ENCODE peak calls at places on chromosome 16, in seven cellular contexts. D, T, L, H, R, W and V are unnamed samples.

GRCh38 chr16:82583415-82583814 is 43.4 kb upstream of the CDH13 start:
- DNase-seq in D (no peak), T (no peak), L (no peak), H (no peak), R (no peak), W (no peak), V (no peak)

GRCh38 chr16:86212706-86213426 is 297.5 kb upstream of the FOXF1 start:
- DNase-seq in D (no peak), T (no peak), L (no peak), H (no peak), R (no peak), W (no peak), V (no peak)

GRCh38 chr16:1787322-1788094 is 4.7 kb downstream of the NUBP2 start:
- DNase-seq in D (no peak), T (no peak), L (no peak), H (peak; percentile 68), R (no peak), W (no peak), V (no peak)

GRCh38 chr16:31108035-31108793 is at the start of gene BCKDK:
- DNase-seq in D (peak; percentile 90), T (peak; percentile 78), L (peak; percentile 79), H (peak; percentile 70), R (peak; percentile 93), W (peak; percentile 81), V (peak; percentile 38)

GRCh38 chr16:88688013-88688778 is 1.9 kb upstream of the SNAI3 start:
- DNase-seq in D (no peak), T (no peak), L (no peak), H (no peak), R (no peak), W (peak; percentile 79), V (no peak)

GRCh38 chr16:57536306-57537193 is at the start of gene CCDC102A:
- DNase-seq in D (no peak), T (peak; percentile 42), L (peak; percentile 54), H (peak; percentile 49), R (peak; percentile 29), W (no peak), V (no peak)

GRCh38 chr16:21097151-21097550 is 53.5 kb downstream of the DNAH3 start:
- DNase-seq in D (no peak), T (no peak), L (no peak), H (no peak), R (no peak), W (peak; percentile 15), V (peak; percentile 31)

GRCh38 chr16:74716355-74716754 is 15.7 kb upstream of the MLKL start:
- DNase-seq in D (no peak), T (no peak), L (no peak), H (no peak), R (no peak), W (no peak), V (no peak)

GRCh38 chr16:21116148-21116693 is 34.4 kb downstream of the DNAH3 start:
- DNase-seq in D (no peak), T (no peak), L (peak; percentile 31), H (no peak), R (no peak), W (no peak), V (no peak)

GRCh38 chr16:27199235-27199586 is 4.1 kb upstream of the KDM8 start:
- DNase-seq in D (no peak), T (no peak), L (peak; percentile 17), H (no peak), R (no peak), W (no peak), V (no peak)

GRCh38 chr16:83981799-83982198 is 13.8 kb downstream of the NECAB2 start:
- DNase-seq in D (peak; percentile 28), T (no peak), L (no peak), H (no peak), R (no peak), W (no peak), V (no peak)

GRCh38 chr16:56980792-56981724 is 8.3 kb upstream of the NLRC5 start:
- DNase-seq in D (no peak), T (no peak), L (no peak), H (no peak), R (no peak), W (no peak), V (no peak)

GRCh38 chr16:89729293-89729692 is 8.0 kb downstream of the ZNF276 start:
- DNase-seq in D (no peak), T (no peak), L (no peak), H (no peak), R (no peak), W (no peak), V (no peak)